ENCODE peak calls at places on chromosome 1, in four cellular contexts. One of them, this sample, is unnamed.

GRCh38 chr1:226954337-226954736 is 14.2 kb downstream of the COQ8A start:
- DNase-seq in K562: no peak
- DNase-seq in fibroblast of the aortic adventitia: no peak
- DNase-seq in aorta: no peak
- DNase-seq in this sample: no peak

GRCh38 chr1:77126309-77126708 is 92.9 kb downstream of the PIGK start:
- DNase-seq in aorta: no peak
- DNase-seq in fibroblast of the aortic adventitia: peak
- DNase-seq in K562: peak
- DNase-seq in this sample: no peak

GRCh38 chr1:94798472-94798871 is 21.7 kb upstream of the SLC44A3 start:
- DNase-seq in K562: no peak
- DNase-seq in aorta: no peak
- DNase-seq in fibroblast of the aortic adventitia: no peak
- DNase-seq in this sample: no peak

GRCh38 chr1:85911742-85912141 is 203.5 kb upstream of the ZNHIT6 start:
- DNase-seq in K562: no peak
- DNase-seq in fibroblast of the aortic adventitia: peak
- DNase-seq in aorta: no peak
- DNase-seq in this sample: no peak

GRCh38 chr1:184017226-184017787 is 20.2 kb downstream of the COLGALT2 start:
- DNase-seq in aorta: no peak
- DNase-seq in fibroblast of the aortic adventitia: no peak
- DNase-seq in K562: no peak
- DNase-seq in this sample: no peak

GRCh38 chr1:65846911-65847310 is 54.2 kb downstream of the PDE4B start:
- DNase-seq in fibroblast of the aortic adventitia: no peak
- DNase-seq in aorta: no peak
- DNase-seq in K562: no peak
- DNase-seq in this sample: no peak

GRCh38 chr1:169363046-169363756 is 4.4 kb downstream of the NME7 start:
- DNase-seq in aorta: no peak
- DNase-seq in K562: no peak
- DNase-seq in fibroblast of the aortic adventitia: peak
- DNase-seq in this sample: no peak

GRCh38 chr1:24387636-24388035 is 25.9 kb downstream of the STPG1 start:
- DNase-seq in fibroblast of the aortic adventitia: no peak
- DNase-seq in K562: no peak
- DNase-seq in aorta: no peak
- DNase-seq in this sample: no peak

GRCh38 chr1:58515794-58516401 is 30.6 kb downstream of the OMA1 start:
- DNase-seq in aorta: no peak
- DNase-seq in K562: peak
- DNase-seq in fibroblast of the aortic adventitia: peak
- DNase-seq in this sample: no peak

This sample was measured in breast epithelium.